ENCODE peak calls at places on chromosomes 5 and 9, in seven cellular contexts. W is CD4-positive, CD25-positive, alpha-beta regulatory T cell; H is colonic mucosa; G is PC-9; L is left ventricle myocardium inferior; J is coronary artery; S is Peyer's patch. M is an unnamed sample.

GRCh38 chr9:4020747-4021296 is 279.0 kb downstream of the GLIS3 start:
- DNase-seq in W (no peak), H (no peak), G (no peak), L (no peak), J (no peak), S (no peak), M (no peak)

GRCh38 chr9:16085167-16085718 is 532.4 kb downstream of the CCDC171 start:
- DNase-seq in W (no peak), H (no peak), G (no peak), L (no peak), J (no peak), S (no peak), M (no peak)

GRCh38 chr5:150523472-150524350 is 15.8 kb downstream of the NDST1 start:
- DNase-seq in W (peak), H (peak), G (peak), L (no peak), J (no peak), S (no peak), M (no peak)

GRCh38 chr5:131649160-131649559 is 14.1 kb upstream of the RAPGEF6 start:
- DNase-seq in W (no peak), H (no peak), G (no peak), L (no peak), J (no peak), S (no peak), M (no peak)

GRCh38 chr5:60583598-60583997 is 116.4 kb downstream of the DEPDC1B start:
- DNase-seq in W (no peak), H (no peak), G (no peak), L (no peak), J (no peak), S (no peak), M (no peak)

GRCh38 chr5:76401801-76402250 is 1.3 kb upstream of the IQGAP2 start:
- DNase-seq in W (peak), H (no peak), G (no peak), L (no peak), J (no peak), S (no peak), M (no peak)

GRCh38 chr9:111632051-111632450 is 917 bp downstream of the DNAJC25 start:
- DNase-seq in W (peak), H (no peak), G (no peak), L (no peak), J (no peak), S (no peak), M (no peak)

GRCh38 chr5:81779935-81780266 is 29.0 kb upstream of the SSBP2 start:
- DNase-seq in W (no peak), H (no peak), G (no peak), L (no peak), J (no peak), S (no peak), M (no peak)

GRCh38 chr5:96112123-96112670 is 150.5 kb upstream of the ELL2 start:
- DNase-seq in W (no peak), H (no peak), G (no peak), L (no peak), J (no peak), S (no peak), M (no peak)

GRCh38 chr5:52786391-52786790 is 1.3 kb upstream of the ITGA1 start:
- DNase-seq in W (no peak), H (no peak), G (no peak), L (no peak), J (no peak), S (no peak), M (no peak)

GRCh38 chr5:93717162-93717561 is 24.2 kb downstream of the POU5F2 start:
- DNase-seq in W (no peak), H (no peak), G (peak), L (no peak), J (no peak), S (no peak), M (no peak)

GRCh38 chr5:160021818-160022446 is 13.0 kb downstream of the TTC1 start:
- DNase-seq in W (peak), H (peak), G (peak), L (no peak), J (no peak), S (no peak), M (peak)

GRCh38 chr5:157309796-157310195 is 43.9 kb downstream of the CYFIP2 start:
- DNase-seq in W (no peak), H (no peak), G (no peak), L (no peak), J (no peak), S (no peak), M (no peak)

GRCh38 chr5:78243639-78244038 is 50.9 kb downstream of the AP3B1 start:
- DNase-seq in W (no peak), H (no peak), G (no peak), L (no peak), J (no peak), S (no peak), M (no peak)

GRCh38 chr5:1262381-1262780 is 32.5 kb downstream of the TERT start:
- DNase-seq in W (no peak), H (no peak), G (no peak), L (no peak), J (no peak), S (no peak), M (no peak)

GRCh38 chr9:21710792-21711191 is 91.6 kb upstream of the MTAP start:
- DNase-seq in W (peak), H (no peak), G (no peak), L (no peak), J (no peak), S (no peak), M (no peak)

GRCh38 chr9:99015890-99016289 is 72.2 kb downstream of the COL15A1 start:
- DNase-seq in W (no peak), H (peak), G (no peak), L (no peak), J (no peak), S (no peak), M (no peak)

GRCh38 chr5:123107343-123108240 is 18.6 kb downstream of the PRDM6 start:
- DNase-seq in W (no peak), H (no peak), G (no peak), L (no peak), J (no peak), S (no peak), M (no peak)

GRCh38 chr9:81193362-81194339 is 495.7 kb downstream of the TLE1 start:
- DNase-seq in W (no peak), H (no peak), G (no peak), L (no peak), J (no peak), S (no peak), M (no peak)

GRCh38 chr5:4208996-4209395 is 613.4 kb downstream of the IRX1 start:
- DNase-seq in W (no peak), H (no peak), G (no peak), L (no peak), J (no peak), S (no peak), M (no peak)

GRCh38 chr5:119527346-119527745 is 75.0 kb downstream of the HSD17B4 start:
- DNase-seq in W (no peak), H (no peak), G (no peak), L (no peak), J (no peak), S (no peak), M (no peak)

GRCh38 chr9:33380390-33381094 is 21.8 kb downstream of the AQP7 start:
- DNase-seq in W (no peak), H (no peak), G (no peak), L (no peak), J (no peak), S (no peak), M (no peak)
- H3K27ac ChIP-seq in W (no peak), H (no peak), G (no peak), L (peak), J (no peak), S (no peak), M (no peak)

GRCh38 chr5:10091701-10092100 is 158.0 kb downstream of the ATPSCKMT start:
- DNase-seq in W (no peak), H (no peak), G (no peak), L (no peak), J (no peak), S (no peak), M (no peak)

GRCh38 chr5:10090074-10090473 is 159.6 kb downstream of the ATPSCKMT start:
- DNase-seq in W (no peak), H (no peak), G (no peak), L (no peak), J (no peak), S (no peak), M (no peak)
- H3K4me3 ChIP-seq in W (no peak), H (no peak), G (no peak), L (no peak), J (no peak), S (no peak), M (no peak)

GRCh38 chr5:135444881-135445280 is 2.3 kb downstream of the DCANP1 start:
- DNase-seq in W (no peak), H (no peak), G (no peak), L (no peak), J (peak), S (no peak), M (no peak)
- H3K27ac ChIP-seq in W (no peak), H (no peak), G (no peak), L (no peak), J (no peak), S (no peak), M (no peak)

GRCh38 chr5:142320851-142321560 is 3.8 kb downstream of the SPRY4 start:
- DNase-seq in W (no peak), H (no peak), G (no peak), L (no peak), J (no peak), S (no peak), M (no peak)

GRCh38 chr5:142317673-142318261 is 7.1 kb downstream of the SPRY4 start:
- DNase-seq in W (no peak), H (no peak), G (no peak), L (peak), J (no peak), S (no peak), M (no peak)

GRCh38 chr5:142320427-142320732 is 4.4 kb downstream of the SPRY4 start:
- DNase-seq in W (no peak), H (no peak), G (no peak), L (no peak), J (no peak), S (no peak), M (no peak)

GRCh38 chr5:142319105-142319504 is 5.7 kb downstream of the SPRY4 start:
- DNase-seq in W (no peak), H (no peak), G (no peak), L (no peak), J (no peak), S (no peak), M (no peak)

DNA sequence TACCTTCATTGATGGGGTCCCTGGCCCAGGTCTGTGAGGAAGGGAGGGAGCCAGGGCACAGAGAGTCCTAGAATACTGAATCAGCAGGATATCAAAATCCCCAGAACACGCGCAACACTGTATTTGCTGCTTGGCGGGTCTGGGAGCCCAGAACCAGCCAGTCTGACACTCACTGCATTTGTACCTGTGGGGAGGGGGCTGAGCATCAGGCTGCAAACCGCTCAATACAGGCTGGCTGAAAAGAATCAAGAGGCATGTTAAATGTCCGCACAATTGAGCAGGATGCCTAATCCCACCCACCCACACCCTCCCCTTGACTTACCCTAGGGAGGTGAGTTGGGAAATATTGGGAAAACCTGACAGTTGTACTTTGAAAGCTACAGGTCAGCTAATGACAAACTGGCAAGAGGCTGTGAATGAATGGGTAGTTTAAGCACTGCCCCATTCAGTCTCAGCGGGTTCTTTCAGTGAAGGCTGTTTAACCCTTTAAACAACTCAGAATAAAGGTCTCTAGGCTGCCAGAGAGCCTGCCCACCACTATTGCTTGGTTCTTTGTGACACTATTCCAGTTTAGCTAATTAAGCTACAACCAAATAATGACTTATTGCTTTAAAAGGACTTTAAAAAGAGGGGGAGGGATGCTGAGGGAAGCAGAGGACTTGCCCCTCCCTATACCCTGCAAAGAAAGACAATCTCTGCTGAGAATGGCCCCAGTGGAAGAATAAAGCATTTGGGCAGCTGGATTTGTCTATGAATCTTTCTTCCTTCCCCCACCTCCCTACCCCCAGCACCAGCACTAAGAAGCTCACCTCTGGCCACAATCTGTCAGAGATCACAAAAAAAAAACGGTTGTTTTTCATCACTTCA is 5.0 kb downstream of the SPRY4 start:
- DNase-seq in W (no peak), H (no peak), G (no peak), L (no peak), J (no peak), S (no peak), M (no peak)
- H3K4me3 ChIP-seq in W (no peak), H (no peak), G (peak), L (peak), J (peak), S (no peak), M (no peak)

GRCh38 chr9:135480071-135480941 is 724 bp downstream of the PPP1R26 start:
- DNase-seq in W (no peak), H (peak), G (peak), L (peak), J (no peak), S (peak), M (no peak)
- H3K27ac ChIP-seq in W (no peak), H (peak), G (peak), L (peak), J (peak), S (peak), M (peak)

GRCh38 chr5:31640024-31640423 is 1.1 kb downstream of the PDZD2 start:
- DNase-seq in W (no peak), H (no peak), G (no peak), L (peak), J (no peak), S (no peak), M (no peak)

GRCh38 chr5:31638286-31638685 is 645 bp upstream of the PDZD2 start:
- DNase-seq in W (no peak), H (no peak), G (no peak), L (peak), J (no peak), S (no peak), M (no peak)

GRCh38 chr5:31637851-31638250 is 1.1 kb upstream of the PDZD2 start:
- DNase-seq in W (no peak), H (no peak), G (no peak), L (no peak), J (no peak), S (no peak), M (no peak)

GRCh38 chr5:31639488-31640011 is 619 bp downstream of the PDZD2 start:
- DNase-seq in W (no peak), H (no peak), G (no peak), L (no peak), J (no peak), S (no peak), M (no peak)

GRCh38 chr5:31638748-31639418 is at the start of gene PDZD2:
- DNase-seq in W (peak), H (peak), G (peak), L (peak), J (peak), S (peak), M (peak)
- H3K4me3 ChIP-seq in W (no peak), H (peak), G (no peak), L (peak), J (peak), S (peak), M (peak)

GRCh38 chr5:14054111-14054854 is 88.9 kb upstream of the TRIO start:
- DNase-seq in W (no peak), H (no peak), G (no peak), L (no peak), J (no peak), S (no peak), M (no peak)
- H3K27ac ChIP-seq in W (no peak), H (no peak), G (no peak), L (no peak), J (no peak), S (no peak), M (no peak)

M was measured in CD8-positive, alpha-beta memory T cell.